ENCODE peak calls at places on chromosomes 6 and 20, in nine cellular contexts. N is body of pancreas, U is fibroblast of lung, M is OCI-LY7, G is K562, Q is GM20000, S is esophagus squamous epithelium, L is astrocyte, I is ovary. J is an unnamed sample.

GRCh38 chr20:21396045-21396893 is 1.1 kb downstream of the NKX2-4 start:
- DNase-seq in S (no peak), L (no peak), M (no peak), Q (peak; percentile 51), I (no peak), U (no peak), N (no peak), G (no peak), J (no peak)

GRCh38 chr20:47304287-47304686 is 52.2 kb downstream of the ZMYND8 start:
- DNase-seq in M (no peak), N (no peak), U (peak; percentile 72), L (peak; percentile 29), G (no peak), I (no peak), S (no peak), Q (no peak), J (no peak)

GRCh38 chr6:69622230-69622629 is 174.6 kb downstream of the LMBRD1 start:
- DNase-seq in U (no peak), Q (no peak), L (no peak), I (no peak), G (no peak), N (no peak), S (no peak), M (no peak), J (no peak)

GRCh38 chr6:168939771-168940170 is 313.9 kb downstream of the THBS2 start:
- DNase-seq in G (no peak), U (no peak), Q (no peak), N (no peak), S (no peak), L (no peak), I (no peak), M (no peak), J (no peak)

GRCh38 chr6:53119349-53119748 is 29.3 kb downstream of the GCM1 start:
- DNase-seq in M (no peak), N (no peak), U (no peak), G (no peak), L (no peak), S (no peak), Q (no peak), I (no peak), J (no peak)

GRCh38 chr6:168305863-168306262 is 13.7 kb downstream of the DACT2 start:
- DNase-seq in U (no peak), G (no peak), L (no peak), I (no peak), Q (no peak), N (no peak), S (no peak), M (no peak), J (no peak)

GRCh38 chr6:156279306-156279969 is 497.7 kb upstream of the ARID1B start:
- DNase-seq in L (no peak), Q (peak; percentile 17), U (no peak), M (peak; percentile 98), S (no peak), I (no peak), N (no peak), G (no peak), J (no peak)

GRCh38 chr6:119278625-119279024 is 70.9 kb downstream of the MAN1A1 start:
- DNase-seq in G (no peak), L (no peak), S (no peak), Q (no peak), M (no peak), U (no peak), N (no peak), I (no peak), J (no peak)

GRCh38 chr20:59608871-59609270 is 4.5 kb downstream of the PHACTR3 start:
- DNase-seq in G (no peak), U (no peak), S (no peak), I (no peak), Q (no peak), N (no peak), L (no peak), M (no peak), J (no peak)

GRCh38 chr6:34791164-34791841 is 580 bp upstream of the BLTP3A start:
- DNase-seq in I (peak; percentile 51), L (peak; percentile 14), N (peak; percentile 51), U (peak; percentile 29), Q (peak; percentile 78), S (no peak), G (peak; percentile 58), M (peak; percentile 78), J (peak; percentile 34)

GRCh38 chr6:195861-196360 is 96.4 kb upstream of the DUSP22 start:
- DNase-seq in N (no peak), U (peak; percentile 42), G (no peak), I (peak; percentile 56), L (peak; percentile 20), M (no peak), Q (no peak), S (no peak), J (no peak)

GRCh38 chr6:35755525-35755924 is 18.7 kb downstream of the ARMC12 start:
- DNase-seq in S (no peak), Q (no peak), I (no peak), G (no peak), U (no peak), N (no peak), L (no peak), M (no peak), J (no peak)

GRCh38 chr6:15400572-15401004 is 154.7 kb downstream of the JARID2 start:
- DNase-seq in Q (no peak), I (peak; percentile 58), U (peak; percentile 48), G (peak; percentile 69), N (peak; percentile 26), L (no peak), S (no peak), M (no peak), J (peak; percentile 15)

GRCh38 chr6:54134934-54135333 is 23.7 kb downstream of the MLIP start:
- DNase-seq in N (no peak), S (no peak), M (no peak), Q (no peak), G (no peak), U (peak; percentile 52), I (no peak), L (no peak), J (no peak)
- TF ChIP-seq CTCF in N (no peak), S (no peak), M (no peak), Q (no peak), G (no peak), U (no peak), I (no peak), L (no peak), J (no peak)

GRCh38 chr20:19211252-19211651 is 1.2 kb upstream of the SLC24A3 start:
- DNase-seq in G (no peak), Q (no peak), I (no peak), L (no peak), U (no peak), N (no peak), S (no peak), M (no peak), J (no peak)

GRCh38 chr20:19211661-19212523 is 550 bp upstream of the SLC24A3 start:
- DNase-seq in N (no peak), S (no peak), I (peak; percentile 70), L (no peak), Q (peak; percentile 29), G (no peak), M (no peak), U (no peak), J (peak; percentile 39)

GRCh38 chr20:19213946-19214490 is 1.6 kb downstream of the SLC24A3 start:
- DNase-seq in M (no peak), G (no peak), S (no peak), N (no peak), L (no peak), U (no peak), Q (no peak), I (no peak), J (no peak)

GRCh38 chr20:19210426-19211155 is 1.9 kb upstream of the SLC24A3 start:
- DNase-seq in N (no peak), L (no peak), M (no peak), I (peak; percentile 76), Q (no peak), S (no peak), G (no peak), U (no peak), J (no peak)

GRCh38 chr20:19212524-19213502 is at the start of gene SLC24A3:
- DNase-seq in M (no peak), G (no peak), U (peak; percentile 31), L (no peak), Q (peak; percentile 81), S (no peak), N (peak; percentile 36), I (peak; percentile 85), J (peak; percentile 69)
- TF ChIP-seq CTCF in M (no peak), G (no peak), U (no peak), L (no peak), Q (peak; percentile 20), S (peak; percentile 35), N (peak; percentile 10), I (peak; percentile 74), J (peak; percentile 64)

DNA sequence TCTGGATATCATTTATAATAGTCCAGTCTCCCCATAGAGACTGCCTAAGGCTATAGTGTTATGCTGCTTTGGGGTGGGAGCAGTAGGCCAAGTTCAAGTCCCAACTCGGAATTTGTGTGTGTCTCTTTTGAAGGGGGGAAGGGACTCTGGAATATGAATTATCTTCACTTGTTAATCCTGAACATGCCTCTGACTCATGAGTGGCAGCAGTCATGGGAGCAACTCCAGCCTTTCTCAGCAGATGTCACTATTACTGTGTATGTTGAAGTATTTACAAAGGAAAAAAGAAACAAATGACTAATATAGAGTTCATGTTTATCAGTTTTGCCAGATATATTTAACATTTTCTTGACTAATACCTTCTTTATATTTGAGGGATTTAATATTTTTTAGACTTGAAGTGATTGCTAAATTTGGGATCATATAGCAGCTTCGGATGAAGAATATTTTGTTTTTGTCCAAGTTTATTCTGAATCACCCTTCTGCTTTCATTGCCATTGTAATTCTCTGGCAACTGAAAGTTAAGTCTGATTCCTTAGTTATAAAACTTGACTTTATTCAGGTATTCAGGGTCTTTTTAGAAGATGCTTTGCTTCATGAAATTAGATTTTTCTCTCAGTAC is 23.4 kb downstream of the FAM217A start:
- DNase-seq in L (peak; percentile 66), U (peak; percentile 88), N (peak; percentile 52), Q (no peak), M (peak; percentile 7), I (no peak), S (no peak), G (peak; percentile 39), J (no peak)
- TF ChIP-seq CTCF in L (peak; percentile 66), U (peak; percentile 21), N (peak; percentile 67), Q (no peak), M (peak; percentile 57), I (no peak), S (peak; percentile 42), G (peak; percentile 77), J (peak; percentile 55)

DNA sequence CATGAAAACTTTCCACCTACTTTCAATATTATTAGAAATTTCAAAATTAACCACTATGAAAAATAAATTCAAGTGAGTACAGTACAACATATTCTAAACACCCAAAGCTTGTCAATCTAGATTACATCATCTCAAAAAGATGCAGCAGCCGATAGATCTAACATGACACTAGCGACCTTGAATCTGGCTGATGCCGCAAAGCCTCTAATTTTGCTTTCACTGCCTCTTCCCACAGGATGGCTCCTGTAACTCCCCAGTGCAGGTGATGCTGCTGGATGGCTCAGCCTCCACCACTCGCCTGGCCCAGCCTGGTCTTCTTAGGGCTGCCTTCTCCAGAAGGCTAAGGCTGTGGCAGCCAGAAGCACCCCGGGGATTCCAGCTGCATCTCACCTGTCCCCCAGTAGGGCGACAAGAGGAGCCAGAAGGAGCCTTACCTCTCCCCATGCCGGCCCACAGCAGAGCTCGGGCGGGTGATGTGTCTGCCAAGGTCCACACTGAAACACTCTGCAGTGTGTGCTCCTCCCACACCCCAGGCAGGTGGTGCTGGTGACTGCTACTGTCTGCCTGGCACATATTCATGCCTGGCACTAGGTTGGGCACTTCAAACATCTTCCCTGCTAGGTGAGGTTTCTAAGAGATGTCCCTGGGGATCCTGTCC is 82.1 kb downstream of the SLC23A2 start:
- DNase-seq in U (no peak), G (no peak), I (no peak), L (no peak), N (no peak), Q (no peak), S (no peak), M (no peak), J (no peak)
- TF ChIP-seq CTCF in U (no peak), G (no peak), I (no peak), L (no peak), N (no peak), Q (no peak), S (no peak), M (no peak), J (no peak)